ENCODE peak calls at places on chromosomes 12 and 14, in five cellular contexts. A, M, R, D and L are unnamed samples.

GRCh38 chr12:104695453-104696148 is 238.9 kb downstream of the CHST11 start:
- DNase-seq in A (no peak), M (no peak), R (peak; percentile 89), D (peak; percentile 8), L (no peak)

GRCh38 chr14:27090716-27091115 is 492.9 kb upstream of the NOVA1 start:
- DNase-seq in A (no peak), M (no peak), R (no peak), D (no peak), L (no peak)

GRCh38 chr12:71848212-71848611 is 8.7 kb downstream of the TBC1D15 start:
- DNase-seq in A (no peak), M (no peak), R (peak; percentile 27), D (no peak), L (no peak)

GRCh38 chr14:91249841-91250616 is 5.5 kb upstream of the GPR68 start:
- DNase-seq in A (peak; percentile 64), M (no peak), R (peak; percentile 67), D (no peak), L (no peak)

GRCh38 chr14:78043349-78043748 is 126.8 kb upstream of the NRXN3 start:
- DNase-seq in A (no peak), M (no peak), R (no peak), D (no peak), L (no peak)

GRCh38 chr12:46675736-46676135 is 150.1 kb downstream of the SLC38A4 start:
- DNase-seq in A (no peak), M (no peak), R (peak; percentile 50), D (no peak), L (peak; percentile 41)

GRCh38 chr12:57323402-57323801 is 72.4 kb upstream of the STAC3 start:
- DNase-seq in A (no peak), M (no peak), R (no peak), D (no peak), L (no peak)

GRCh38 chr12:5874514-5874913 is 70.5 kb downstream of the ANO2 start:
- DNase-seq in A (no peak), M (no peak), R (no peak), D (no peak), L (no peak)

GRCh38 chr12:6745751-6746525 is 7.0 kb downstream of the MLF2 start:
- DNase-seq in A (no peak), M (no peak), R (no peak), D (peak; percentile 46), L (no peak)

GRCh38 chr12:252634-253033 is 10.0 kb downstream of the SLC6A13 start:
- DNase-seq in A (no peak), M (peak; percentile 28), R (no peak), D (no peak), L (no peak)

DNA sequence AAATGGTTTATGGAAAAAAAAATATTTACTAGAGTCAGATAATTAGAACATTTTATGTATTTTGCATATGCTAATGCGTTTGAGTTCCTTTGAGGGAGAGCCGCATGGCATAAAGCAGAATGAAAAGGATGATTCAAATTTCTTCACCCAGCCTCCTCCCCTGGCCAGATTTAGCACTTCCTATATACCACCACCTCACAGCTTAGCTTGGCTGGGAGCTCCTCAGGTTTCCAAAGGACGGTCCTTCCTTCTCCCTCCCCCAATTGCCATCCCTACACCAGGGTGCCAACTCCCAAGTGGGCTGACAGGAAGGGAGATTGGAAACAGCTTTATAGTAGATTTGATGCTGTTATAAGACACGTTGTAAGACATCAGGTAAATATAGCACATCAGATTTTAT is 157.4 kb downstream of the RGS6 start:
- DNase-seq in A (no peak), M (no peak), R (no peak), D (no peak), L (no peak)
- H2BK12ac ChIP-seq in A (no peak overlapping the region), M (no peak overlapping the region), R (no peak overlapping the region), D (no peak overlapping the region), L (no peak overlapping the region)

DNA sequence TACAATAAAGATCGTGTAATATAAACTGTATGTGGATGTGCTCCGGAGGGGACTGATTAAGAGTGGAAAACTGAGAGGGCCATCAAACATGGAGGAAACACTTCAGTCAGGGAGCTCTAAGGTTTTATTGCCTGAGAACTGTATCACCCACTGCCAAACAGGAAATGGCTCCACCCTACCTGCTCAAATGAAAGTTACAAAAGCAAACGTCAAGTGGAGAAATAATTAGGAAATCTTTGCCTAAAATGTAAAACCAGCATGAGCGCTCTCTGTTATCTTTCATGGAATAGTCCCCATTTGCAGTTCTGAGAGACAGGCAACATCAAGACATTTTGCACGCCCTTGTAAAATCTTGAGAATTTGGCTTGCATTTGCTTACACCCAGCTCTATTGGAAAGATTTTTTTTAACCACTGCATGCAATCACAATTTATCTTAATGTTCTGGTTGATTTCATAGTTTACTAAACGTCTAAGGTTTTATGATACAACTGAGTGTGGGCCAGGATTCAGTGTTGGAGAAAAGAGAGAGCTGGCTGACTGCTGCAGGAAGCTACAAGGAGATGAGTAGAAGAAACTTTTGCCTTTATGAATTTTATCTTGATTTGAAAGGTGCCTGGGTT is 344.0 kb upstream of the PRICKLE1 start:
- DNase-seq in A (no peak), M (no peak), R (no peak), D (no peak), L (no peak)
- H2BK12ac ChIP-seq in A (no peak overlapping the region), M (no peak overlapping the region), R (no peak overlapping the region), D (no peak overlapping the region), L (no peak overlapping the region)

GRCh38 chr14:65689070-65689469 is 276.5 kb downstream of the FUT8 start:
- DNase-seq in A (no peak), M (no peak), R (no peak), D (no peak), L (no peak)

GRCh38 chr14:65686761-65687160 is 274.2 kb downstream of the FUT8 start:
- DNase-seq in A (no peak), M (no peak), R (no peak), D (no peak), L (no peak)
- H2BK12ac ChIP-seq in A (no peak overlapping the region), M (no peak overlapping the region), R (no peak overlapping the region), D (no peak overlapping the region), L (no peak overlapping the region)

GRCh38 chr12:13193403-13194100 is 3.0 kb upstream of the EMP1 start:
- DNase-seq in A (no peak), M (no peak), R (no peak), D (no peak), L (no peak)
- H2BK12ac ChIP-seq in A (no peak overlapping the region), M (no peak overlapping the region), R (no peak overlapping the region), D (peak overlapping the region; percentile 6), L (no peak overlapping the region)

DNA sequence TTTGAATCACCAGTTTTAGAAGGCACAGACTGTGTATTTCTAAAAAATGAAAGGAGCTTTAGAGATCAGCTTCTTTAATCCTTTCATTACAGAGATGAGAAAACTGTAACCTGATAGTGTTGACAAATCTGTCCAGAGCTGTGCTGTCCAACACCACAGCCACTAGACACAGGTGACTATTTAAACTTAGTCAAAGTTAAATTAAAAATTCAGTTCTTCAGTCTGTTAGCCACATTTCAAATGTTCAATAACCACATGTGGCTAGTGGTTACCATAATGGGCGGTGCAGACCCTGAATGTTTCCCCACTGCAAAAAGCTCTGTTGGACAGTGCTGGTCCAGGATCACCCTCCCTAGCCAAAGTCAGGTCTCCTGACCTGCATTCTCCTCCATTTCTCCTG is 21.6 kb downstream of the DAD1 start:
- DNase-seq in A (no peak), M (no peak), R (no peak), D (no peak), L (no peak)
- H2BK12ac ChIP-seq in A (no peak overlapping the region), M (no peak overlapping the region), R (no peak overlapping the region), D (no peak overlapping the region), L (no peak overlapping the region)

GRCh38 chr12:131123817-131124216 is 170.1 kb downstream of the ADGRD1 start:
- DNase-seq in A (peak; percentile 8), M (no peak), R (no peak), D (no peak), L (no peak)

GRCh38 chr12:131126662-131127173 is 173.0 kb downstream of the ADGRD1 start:
- DNase-seq in A (no peak), M (no peak), R (no peak), D (no peak), L (no peak)

GRCh38 chr12:131121705-131122405 is 168.1 kb downstream of the ADGRD1 start:
- DNase-seq in A (peak; percentile 38), M (no peak), R (no peak), D (no peak), L (no peak)

GRCh38 chr12:131122631-131123030 is 168.9 kb downstream of the ADGRD1 start:
- DNase-seq in A (peak; percentile 19), M (no peak), R (no peak), D (no peak), L (no peak)

DNA sequence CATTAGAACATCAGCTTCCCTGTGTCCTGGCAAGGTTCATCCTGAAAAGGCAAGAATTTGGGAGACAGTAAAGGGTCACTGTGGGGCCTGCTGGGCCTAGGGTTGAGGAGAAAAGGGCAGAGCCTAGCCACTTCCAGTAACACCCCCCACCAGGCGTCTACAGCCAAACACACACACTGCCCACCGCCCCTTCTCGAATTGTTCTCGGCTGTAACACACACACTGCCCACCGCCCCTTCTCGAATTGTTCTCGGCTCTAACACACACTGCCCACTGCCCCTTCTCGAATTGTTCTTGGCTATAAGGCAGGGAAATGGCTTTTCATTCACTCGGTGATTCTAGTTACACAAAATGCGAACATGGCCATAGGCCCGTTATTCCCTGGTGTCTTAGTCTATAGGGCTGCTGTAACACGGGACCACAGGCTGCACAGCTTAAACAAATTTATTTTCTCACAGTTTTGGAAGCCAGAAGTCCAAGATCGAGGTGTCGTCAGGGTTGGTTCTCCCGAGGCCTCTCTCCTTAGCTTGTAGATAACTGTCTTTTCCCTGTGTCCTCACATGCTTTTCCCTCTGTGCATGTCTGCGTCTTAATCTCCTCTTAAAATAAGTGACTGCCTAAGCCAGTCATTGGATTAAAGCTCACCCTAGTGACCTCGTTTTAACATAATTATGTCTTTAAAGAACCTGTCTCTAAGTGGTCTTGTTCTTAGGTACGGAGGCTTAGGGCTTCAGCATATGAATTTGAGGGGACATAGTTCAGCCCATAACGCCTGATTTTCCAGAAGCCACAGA is 171.0 kb downstream of the ADGRD1 start:
- DNase-seq in A (no peak), M (no peak), R (no peak), D (no peak), L (no peak)
- H2BK12ac ChIP-seq in A (no peak overlapping the region), M (no peak overlapping the region), R (no peak overlapping the region), D (no peak overlapping the region), L (no peak overlapping the region)

DNA sequence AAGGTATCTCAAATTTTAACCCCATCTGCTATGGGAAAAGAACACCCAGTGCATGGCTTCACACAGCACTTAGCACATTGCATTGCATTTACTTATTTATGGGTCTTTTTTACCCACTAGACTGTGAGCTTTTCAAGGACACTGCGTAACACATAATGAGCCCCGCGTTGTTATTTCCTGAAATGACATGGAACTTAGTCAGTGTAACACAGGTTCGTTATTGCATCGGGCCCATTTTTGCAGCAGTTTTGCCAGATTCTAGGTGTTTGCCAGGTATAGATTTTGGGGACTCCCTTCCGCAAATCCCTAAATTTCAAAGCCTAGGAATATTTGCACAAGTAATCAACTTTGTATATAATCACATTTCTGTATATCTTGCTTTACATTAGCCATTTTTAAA is 425.4 kb upstream of the FBXO33 start:
- DNase-seq in A (no peak), M (no peak), R (no peak), D (no peak), L (no peak)
- H2BK12ac ChIP-seq in A (no peak overlapping the region), M (no peak overlapping the region), R (no peak overlapping the region), D (no peak overlapping the region), L (no peak overlapping the region)

DNA sequence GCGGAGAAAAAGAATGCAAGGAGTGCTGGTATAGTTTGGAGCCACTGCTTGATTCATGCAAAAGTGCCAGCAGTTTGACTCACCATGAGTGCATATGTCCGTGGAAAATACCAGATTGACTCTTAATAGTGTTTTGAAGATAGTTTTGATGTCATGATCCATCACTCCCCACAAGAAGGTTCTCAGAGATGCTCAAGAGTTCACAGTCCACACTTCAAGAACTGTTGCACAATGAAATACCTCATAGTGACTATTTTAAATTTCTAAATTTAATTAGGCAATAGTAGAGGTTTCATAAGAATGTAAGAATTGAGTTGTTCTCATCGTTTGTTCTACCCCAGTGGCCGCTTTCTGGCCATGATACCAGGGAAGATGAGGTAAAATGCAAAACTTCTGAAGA is 286.6 kb upstream of the RGS6 start:
- DNase-seq in A (no peak), M (no peak), R (no peak), D (no peak), L (no peak)
- H2BK12ac ChIP-seq in A (no peak overlapping the region), M (peak overlapping the region; percentile 23), R (no peak overlapping the region), D (no peak overlapping the region), L (no peak overlapping the region)